ENCODE peak calls at places on chromosome 18, in four cellular contexts. E, A, C and Z are unnamed samples.

GRCh38 chr18:78596794-78597193 is 382.8 kb upstream of the SALL3 start:
- DNase-seq in E (no peak), A (no peak), C (no peak), Z (no peak)

GRCh38 chr18:59357928-59358327 is 1.1 kb downstream of the LMAN1 start:
- DNase-seq in E (no peak), A (no peak), C (peak), Z (no peak)

GRCh38 chr18:5073026-5073944 is 123.8 kb downstream of the AKAIN1 start:
- DNase-seq in E (no peak), A (no peak), C (no peak), Z (no peak)

GRCh38 chr18:23528580-23529472 is 25.5 kb downstream of the RMC1 start:
- DNase-seq in E (peak), A (no peak), C (no peak), Z (no peak)

GRCh38 chr18:79705272-79705671 is 25.7 kb downstream of the CTDP1 start:
- DNase-seq in E (peak), A (no peak), C (no peak), Z (no peak)

GRCh38 chr18:7002107-7002506 is 115.5 kb downstream of the LAMA1 start:
- DNase-seq in E (no peak), A (no peak), C (no peak), Z (no peak)

GRCh38 chr18:76374330-76375281 is 120.4 kb downstream of the ZNF516 start:
- DNase-seq in E (no peak), A (no peak), C (no peak), Z (no peak)

GRCh38 chr18:49813071-49813320 is 337 bp downstream of the ACAA2 start:
- DNase-seq in E (peak), A (no peak), C (no peak), Z (peak)

GRCh38 chr18:79197531-79197930 is 128.3 kb downstream of the ATP9B start:
- DNase-seq in E (no peak), A (no peak), C (no peak), Z (no peak)

GRCh38 chr18:3015203-3015590 is 2.3 kb upstream of the LPIN2 start:
- DNase-seq in E (peak), A (no peak), C (no peak), Z (no peak)

GRCh38 chr18:12574494-12575185 is 83.3 kb downstream of the SPIRE1 start:
- DNase-seq in E (no peak), A (no peak), C (no peak), Z (no peak)

GRCh38 chr18:61817086-61817485 is 75.7 kb downstream of the RNF152 start:
- DNase-seq in E (no peak), A (no peak), C (no peak), Z (no peak)

GRCh38 chr18:22503803-22504202 is 86.1 kb upstream of the CTAGE1 start:
- DNase-seq in E (no peak), A (peak), C (no peak), Z (no peak)

GRCh38 chr18:2570772-2571199 is 519 bp downstream of the METTL4 start:
- DNase-seq in E (peak), A (peak), C (peak), Z (no peak)

GRCh38 chr18:5900249-5900648 is 4.9 kb upstream of the TMEM200C start:
- DNase-seq in E (no peak), A (no peak), C (no peak), Z (no peak)

GRCh38 chr18:77077836-77078456 is 54.6 kb downstream of the MBP start:
- DNase-seq in E (no peak), A (no peak), C (no peak), Z (no peak)

DNA sequence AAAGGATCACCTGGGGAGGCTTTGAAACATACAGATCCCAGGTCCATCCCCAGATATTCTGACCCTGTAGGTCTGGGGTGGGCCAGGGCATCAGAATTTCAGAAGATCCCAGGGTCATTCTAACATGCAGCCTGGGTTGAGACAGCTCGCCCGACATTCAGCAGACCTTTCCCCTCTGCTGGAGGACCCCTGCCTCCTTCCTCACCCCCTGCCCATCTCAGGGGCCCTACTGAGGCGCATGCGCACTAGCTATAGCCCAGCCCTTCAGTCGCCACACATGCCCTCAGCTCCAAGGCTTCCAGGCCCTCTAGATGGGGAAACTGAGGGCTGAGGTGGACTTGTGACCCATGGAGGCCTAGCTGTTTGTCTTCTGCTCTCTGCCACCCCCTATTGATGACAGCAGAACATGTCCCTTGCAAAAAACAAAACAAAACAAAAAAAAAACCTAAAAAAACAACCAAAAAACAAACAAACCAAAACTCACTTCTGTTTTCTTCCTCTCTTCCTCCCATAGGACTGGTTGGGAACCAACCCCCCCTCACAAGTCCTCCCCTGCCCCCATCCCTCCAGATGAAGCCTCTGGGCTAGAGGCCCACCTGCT is 91.3 kb downstream of the ZBTB7C start:
- DNase-seq in E (no peak), A (no peak), C (no peak), Z (no peak)
- TF ChIP-seq CTCF in E (no peak), A (no peak), C (no peak), Z (no peak)

DNA sequence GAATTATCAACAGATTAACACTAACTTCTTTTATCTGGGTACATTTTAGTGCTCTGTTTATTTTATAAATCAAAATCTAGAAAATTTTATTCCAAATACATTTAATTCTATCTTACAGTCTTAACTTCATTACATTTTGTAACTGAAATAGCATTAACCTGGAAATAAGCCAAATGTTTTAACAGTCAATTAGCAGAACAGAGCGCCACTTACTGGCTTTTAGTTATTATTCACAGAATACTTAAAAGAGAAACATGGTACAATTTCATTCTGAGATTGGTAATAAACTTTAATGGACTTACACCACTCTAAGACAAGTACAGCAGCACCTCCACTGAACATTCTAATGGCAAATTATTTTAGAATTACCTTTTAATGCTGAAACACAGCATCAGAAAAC is 38.6 kb downstream of the SS18 start:
- DNase-seq in E (no peak), A (no peak), C (no peak), Z (no peak)
- TF ChIP-seq CTCF in E (no peak), A (no peak), C (no peak), Z (no peak)

GRCh38 chr18:34880882-34881852 is 160.0 kb upstream of the MAPRE2 start:
- DNase-seq in E (no peak), A (no peak), C (no peak), Z (no peak)
- TF ChIP-seq CTCF in E (no peak), A (peak), C (no peak), Z (no peak)

GRCh38 chr18:21132398-21132918 is 20.8 kb upstream of the ROCK1 start:
- DNase-seq in E (no peak), A (no peak), C (no peak), Z (no peak)

GRCh38 chr18:21131698-21132230 is 20.2 kb upstream of the ROCK1 start:
- DNase-seq in E (no peak), A (no peak), C (no peak), Z (no peak)

GRCh38 chr18:21129586-21130216 is 18.1 kb upstream of the ROCK1 start:
- DNase-seq in E (no peak), A (no peak), C (peak), Z (no peak)

GRCh38 chr18:21134895-21135294 is 23.3 kb upstream of the ROCK1 start:
- DNase-seq in E (no peak), A (no peak), C (no peak), Z (no peak)
- TF ChIP-seq CTCF in E (peak), A (no peak), C (peak), Z (no peak)

GRCh38 chr18:31942999-31943894 is at the start of gene TRAPPC8:
- DNase-seq in E (peak), A (peak), C (peak), Z (peak)
- TF ChIP-seq CTCF in E (no peak), A (no peak), C (peak), Z (no peak)